ENCODE peak calls at places on chromosomes 2 and 18, in seven cellular contexts. W is transverse colon, N is H1, O is A549, T is sigmoid colon, P is HepG2, V is K562. D is an unnamed sample.

GRCh38 chr2:152618188-152618564 is 99.1 kb downstream of the PRPF40A start:
- DNase-seq in W (no peak), N (no peak), O (no peak), T (no peak), P (no peak), V (no peak), D (no peak)

GRCh38 chr2:43854671-43855070 is 15.9 kb downstream of the ABCG8 start:
- DNase-seq in W (no peak), N (no peak), O (no peak), T (no peak), P (no peak), V (peak), D (no peak)

GRCh38 chr2:102063948-102064678 is 72.4 kb downstream of the IL1R2 start:
- DNase-seq in W (peak), N (no peak), O (peak), T (peak), P (peak), V (peak), D (peak)

GRCh38 chr2:33478968-33479691 is 2.7 kb downstream of the RASGRP3 start:
- DNase-seq in W (peak), N (no peak), O (no peak), T (no peak), P (no peak), V (peak), D (no peak)

GRCh38 chr2:152925540-152926448 is 207.4 kb downstream of the ARL6IP6 start:
- DNase-seq in W (peak), N (peak), O (peak), T (peak), P (peak), V (peak), D (peak)

GRCh38 chr2:106995560-106995959 is 109.6 kb upstream of the ST6GAL2 start:
- DNase-seq in W (no peak), N (no peak), O (no peak), T (no peak), P (no peak), V (no peak), D (no peak)

GRCh38 chr2:10057231-10058107 is 14.1 kb downstream of the KLF11 start:
- DNase-seq in W (peak), N (peak), O (no peak), T (peak), P (peak), V (peak), D (peak)

GRCh38 chr2:40190457-40190856 is 261.4 kb downstream of the SLC8A1 start:
- DNase-seq in W (no peak), N (no peak), O (no peak), T (no peak), P (no peak), V (no peak), D (no peak)

GRCh38 chr2:120993661-120994060 is 258.0 kb downstream of the GLI2 start:
- DNase-seq in W (no peak), N (no peak), O (no peak), T (no peak), P (no peak), V (no peak), D (no peak)

GRCh38 chr2:134712736-134713495 is 5.9 kb downstream of the TMEM163 start:
- DNase-seq in W (no peak), N (no peak), O (no peak), T (no peak), P (no peak), V (no peak), D (no peak)

GRCh38 chr2:68774569-68775271 is 40.1 kb downstream of the ARHGAP25 start:
- DNase-seq in W (peak), N (no peak), O (no peak), T (peak), P (no peak), V (peak), D (peak)

GRCh38 chr2:230054079-230054478 is 14.6 kb downstream of the SLC16A14 start:
- DNase-seq in W (no peak), N (no peak), O (no peak), T (no peak), P (no peak), V (no peak), D (no peak)

GRCh38 chr18:31678425-31678824 is 6.0 kb downstream of the B4GALT6 start:
- DNase-seq in W (no peak), N (no peak), O (no peak), T (no peak), P (no peak), V (no peak), D (no peak)

GRCh38 chr2:238963164-238963969 is 115.5 kb downstream of the TWIST2 start:
- DNase-seq in W (no peak), N (no peak), O (no peak), T (no peak), P (no peak), V (no peak), D (no peak)

GRCh38 chr18:12770469-12771219 is 67.8 kb downstream of the PSMG2 start:
- DNase-seq in W (no peak), N (no peak), O (no peak), T (no peak), P (no peak), V (no peak), D (no peak)

GRCh38 chr2:138115664-138116063 is 151.4 kb downstream of the HNMT start:
- DNase-seq in W (no peak), N (no peak), O (no peak), T (no peak), P (no peak), V (no peak), D (no peak)

GRCh38 chr2:64467463-64467843 is 13.5 kb downstream of the LGALSL start:
- DNase-seq in W (no peak), N (no peak), O (no peak), T (peak), P (no peak), V (no peak), D (no peak)

GRCh38 chr2:120736202-120736954 is 710 bp downstream of the GLI2 start:
- DNase-seq in W (no peak), N (no peak), O (peak), T (no peak), P (no peak), V (no peak), D (peak)

GRCh38 chr2:70553584-70554337 is at the start of gene TGFA:
- DNase-seq in W (peak), N (peak), O (peak), T (peak), P (peak), V (peak), D (peak)

GRCh38 chr2:187453078-187453641 is 5.1 kb upstream of the CALCRL start:
- DNase-seq in W (no peak), N (no peak), O (peak), T (no peak), P (no peak), V (no peak), D (no peak)

GRCh38 chr2:30711646-30712085 is 95.6 kb downstream of the CAPN13 start:
- DNase-seq in W (peak), N (peak), O (peak), T (peak), P (peak), V (peak), D (peak)

GRCh38 chr2:46806526-46806925 is 109.1 kb downstream of the MCFD2 start:
- DNase-seq in W (no peak), N (no peak), O (no peak), T (no peak), P (no peak), V (no peak), D (no peak)

GRCh38 chr2:95269036-95269680 is 5.1 kb upstream of the PROM2 start:
- DNase-seq in W (no peak), N (no peak), O (no peak), T (no peak), P (no peak), V (no peak), D (no peak)

GRCh38 chr18:1806884-1807615 is 764.3 kb downstream of the METTL4 start:
- DNase-seq in W (no peak), N (no peak), O (no peak), T (no peak), P (no peak), V (no peak), D (no peak)

GRCh38 chr2:46015671-46016070 is 281.5 kb upstream of the EPAS1 start:
- DNase-seq in W (no peak), N (no peak), O (no peak), T (no peak), P (no peak), V (no peak), D (no peak)

DNA sequence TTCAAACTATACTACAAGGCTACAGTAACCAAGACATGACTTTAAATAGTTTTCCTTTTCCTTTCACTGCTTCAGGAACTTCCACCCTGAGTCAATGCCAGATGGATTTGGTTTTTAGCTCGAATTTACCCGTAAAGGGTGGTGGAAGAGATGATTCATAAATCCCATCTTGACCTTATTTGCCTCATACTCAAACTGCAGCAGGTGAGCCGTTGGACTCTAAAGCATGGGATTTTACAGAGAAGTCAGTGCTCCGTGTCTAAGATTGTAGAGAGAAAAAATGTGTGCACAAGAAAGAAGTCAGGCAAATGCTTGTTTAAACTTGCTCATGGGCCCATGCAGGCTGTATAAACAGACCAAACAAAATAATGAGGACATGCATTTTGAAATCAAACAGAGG is 369.7 kb upstream of the TRIB2 start:
- DNase-seq in W (no peak), N (no peak), O (no peak), T (no peak), P (no peak), V (no peak), D (no peak)
- TF ChIP-seq EP300 in W (no peak), N (no peak), O (no peak), T (no peak), P (no peak), V (no peak), D (no peak)

GRCh38 chr18:8208716-8209115 is 400.5 kb upstream of the RAB12 start:
- DNase-seq in W (no peak), N (no peak), O (no peak), T (no peak), P (no peak), V (no peak), D (no peak)
- TF ChIP-seq CTCF in W (no peak), N (no peak), O (no peak), T (no peak), P (no peak), V (no peak), D (no peak)

DNA sequence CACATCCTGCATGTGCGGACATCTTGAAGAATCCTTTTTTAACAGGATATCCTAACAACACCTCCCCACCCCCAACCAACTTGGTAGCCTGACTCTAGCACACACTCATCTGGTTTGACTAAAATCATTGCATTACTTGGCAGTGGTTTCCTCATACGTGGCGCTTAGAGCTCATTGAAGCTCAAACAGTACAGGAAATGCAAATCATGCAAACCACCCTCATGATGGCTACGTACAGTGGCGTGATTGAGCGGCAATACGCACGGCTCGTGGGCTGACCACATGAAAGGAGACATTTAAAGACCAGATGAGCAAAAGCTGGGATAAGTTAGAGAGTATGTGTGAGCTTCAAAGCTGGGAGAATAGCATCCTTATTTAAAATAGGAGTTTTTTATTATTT is 336.2 kb downstream of the ZEB2 start:
- DNase-seq in W (peak), N (no peak), O (no peak), T (no peak), P (no peak), V (no peak), D (no peak)
- TF ChIP-seq EP300 in W (no peak), N (no peak), O (no peak), T (no peak), P (no peak), V (no peak), D (no peak)

DNA sequence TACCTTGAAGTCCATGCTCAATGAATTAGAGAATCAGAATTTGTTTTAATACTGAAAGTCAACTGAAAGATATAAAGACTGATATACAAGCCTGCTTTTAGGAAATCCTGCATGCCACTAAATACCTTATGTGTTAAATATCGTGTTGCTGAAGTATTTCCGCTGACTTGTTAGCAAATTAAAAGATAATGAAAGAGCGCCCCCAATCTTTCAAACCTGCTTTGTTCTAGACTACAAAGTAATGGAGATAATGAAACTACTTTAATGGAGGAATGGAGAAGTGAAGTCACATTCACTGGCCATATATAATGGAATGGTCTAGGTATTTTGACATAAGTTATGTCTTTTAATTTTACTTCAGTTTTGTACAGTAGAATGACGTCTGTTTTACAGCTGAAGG is 95.7 kb downstream of the ASXL3 start:
- DNase-seq in W (no peak), N (no peak), O (no peak), T (no peak), P (no peak), V (no peak), D (no peak)
- TF ChIP-seq CTCF in W (no peak), N (peak), O (no peak), T (no peak), P (no peak), V (no peak), D (no peak)